ENCODE peak calls at places on chromosomes 6 and 20, in seven cellular contexts. F, X, M, D, L, S and T are unnamed samples.

GRCh38 chr20:62950741-62951140 is 1.8 kb upstream of the SLC17A9 start:
- DNase-seq in F (no peak), X (no peak), M (no peak), D (no peak), L (no peak), S (no peak), T (no peak)

GRCh38 chr6:119541132-119541905 is 191.8 kb upstream of the MAN1A1 start:
- DNase-seq in F (no peak), X (peak), M (no peak), D (no peak), L (peak), S (no peak), T (peak)

GRCh38 chr20:33407251-33407650 is 5.9 kb upstream of the CDK5RAP1 start:
- DNase-seq in F (no peak), X (peak), M (no peak), D (no peak), L (no peak), S (no peak), T (no peak)

GRCh38 chr20:50982372-50982771 is 23.8 kb downstream of the MOCS3 start:
- DNase-seq in F (no peak), X (peak), M (no peak), D (no peak), L (peak), S (no peak), T (peak)

GRCh38 chr6:169935348-169935718 is 183.9 kb downstream of the ERMARD start:
- DNase-seq in F (no peak), X (no peak), M (no peak), D (no peak), L (no peak), S (no peak), T (no peak)

GRCh38 chr6:84456803-84457202 is 229.4 kb upstream of the CEP162 start:
- DNase-seq in F (no peak), X (no peak), M (no peak), D (no peak), L (no peak), S (no peak), T (no peak)

GRCh38 chr6:33729059-33729458 is 17.6 kb upstream of the UQCC2 start:
- DNase-seq in F (no peak), X (no peak), M (no peak), D (no peak), L (no peak), S (no peak), T (no peak)

GRCh38 chr20:20002101-20002998 is 14.8 kb upstream of the NAA20 start:
- DNase-seq in F (no peak), X (no peak), M (no peak), D (no peak), L (no peak), S (peak), T (no peak)

GRCh38 chr6:170116643-170117042 is 174.2 kb downstream of the DLL1 start:
- DNase-seq in F (no peak), X (no peak), M (no peak), D (no peak), L (no peak), S (peak), T (no peak)

GRCh38 chr20:11585752-11586352 is 331.8 kb upstream of the BTBD3 start:
- DNase-seq in F (no peak), X (peak), M (no peak), D (no peak), L (no peak), S (no peak), T (peak)

GRCh38 chr6:137975058-137975940 is 108.2 kb downstream of the TNFAIP3 start:
- DNase-seq in F (peak), X (peak), M (peak), D (no peak), L (no peak), S (no peak), T (peak)

GRCh38 chr6:155850408-155850841 is 394.8 kb upstream of the NOX3 start:
- DNase-seq in F (no peak), X (peak), M (no peak), D (no peak), L (no peak), S (no peak), T (peak)

GRCh38 chr6:20509211-20509610 is 25.0 kb upstream of the CDKAL1 start:
- DNase-seq in F (no peak), X (no peak), M (no peak), D (no peak), L (no peak), S (no peak), T (no peak)

GRCh38 chr6:107132330-107132954 is 17.1 kb upstream of the BEND3 start:
- DNase-seq in F (no peak), X (peak), M (no peak), D (no peak), L (no peak), S (no peak), T (peak)

GRCh38 chr6:112216699-112217551 is 37.4 kb downstream of the LAMA4 start:
- DNase-seq in F (no peak), X (peak), M (no peak), D (no peak), L (no peak), S (no peak), T (peak)

GRCh38 chr6:72624557-72625160 is 2.8 kb downstream of the KCNQ5 start:
- DNase-seq in F (no peak), X (peak), M (no peak), D (no peak), L (no peak), S (no peak), T (peak)

GRCh38 chr20:5844063-5844681 is 94.0 kb downstream of the SHLD1 start:
- DNase-seq in F (peak), X (no peak), M (peak), D (peak), L (no peak), S (no peak), T (peak)

GRCh38 chr6:71473908-71474307 is 185.3 kb downstream of the OGFRL1 start:
- DNase-seq in F (no peak), X (peak), M (no peak), D (no peak), L (no peak), S (peak), T (peak)

GRCh38 chr20:13904766-13905165 is 85.6 kb downstream of the SEL1L2 start:
- DNase-seq in F (no peak), X (no peak), M (no peak), D (no peak), L (no peak), S (no peak), T (no peak)

GRCh38 chr6:57102976-57103375 is 13.0 kb downstream of the ZNF451 start:
- DNase-seq in F (no peak), X (no peak), M (no peak), D (no peak), L (no peak), S (no peak), T (no peak)

GRCh38 chr6:112180095-112180820 is 74.1 kb downstream of the LAMA4 start:
- DNase-seq in F (no peak), X (peak), M (peak), D (no peak), L (peak), S (no peak), T (peak)

GRCh38 chr6:134577998-134578397 is 260.1 kb upstream of the SGK1 start:
- DNase-seq in F (no peak), X (peak), M (no peak), D (no peak), L (no peak), S (no peak), T (peak)

GRCh38 chr20:57264151-57264792 is 2.2 kb downstream of the BMP7 start:
- DNase-seq in F (no peak), X (no peak), M (no peak), D (no peak), L (no peak), S (no peak), T (no peak)

GRCh38 chr6:3195695-3196497 is 31.6 kb downstream of the TUBB2B start:
- DNase-seq in F (no peak), X (no peak), M (no peak), D (no peak), L (no peak), S (no peak), T (no peak)

GRCh38 chr6:129635396-129636164 is 74.4 kb downstream of the ARHGAP18 start:
- DNase-seq in F (no peak), X (peak), M (no peak), D (no peak), L (peak), S (no peak), T (peak)

GRCh38 chr6:169315830-169316614 is 62.4 kb upstream of the THBS2 start:
- DNase-seq in F (no peak), X (no peak), M (no peak), D (no peak), L (no peak), S (no peak), T (no peak)

GRCh38 chr6:141152951-141153350 is 979.8 kb upstream of the GJE1 start:
- DNase-seq in F (no peak), X (peak), M (no peak), D (no peak), L (no peak), S (no peak), T (no peak)

GRCh38 chr20:11101243-11101642 is 427.4 kb upstream of the JAG1 start:
- DNase-seq in F (no peak), X (peak), M (no peak), D (no peak), L (no peak), S (no peak), T (peak)

GRCh38 chr20:44501448-44501847 is 20.4 kb downstream of the SERINC3 start:
- DNase-seq in F (no peak), X (peak), M (no peak), D (no peak), L (no peak), S (peak), T (peak)

GRCh38 chr6:6556162-6556737 is 32.3 kb upstream of the LY86 start:
- DNase-seq in F (no peak), X (peak), M (no peak), D (no peak), L (no peak), S (no peak), T (no peak)

GRCh38 chr6:130713144-130713543 is 114.1 kb upstream of the SMLR1 start:
- DNase-seq in F (no peak), X (no peak), M (no peak), D (no peak), L (no peak), S (no peak), T (no peak)

GRCh38 chr20:18496042-18496441 is 983 bp downstream of the RBBP9 start:
- DNase-seq in F (no peak), X (no peak), M (no peak), D (no peak), L (no peak), S (no peak), T (no peak)

GRCh38 chr6:160299559-160299958 is 40.9 kb upstream of the SLC22A2 start:
- DNase-seq in F (no peak), X (no peak), M (no peak), D (no peak), L (no peak), S (no peak), T (no peak)

GRCh38 chr6:139882977-139883728 is 508.7 kb upstream of the CITED2 start:
- DNase-seq in F (no peak), X (peak), M (no peak), D (no peak), L (no peak), S (no peak), T (peak)